ENCODE peak calls at places on chromosomes 16 and 17, in five cellular contexts. One of them, this sample, is unnamed.

GRCh38 chr16:79326549-79326948 is 274.0 kb downstream of the MAF start:
- DNase-seq in prostate gland: no peak
- DNase-seq in colonic mucosa: no peak
- DNase-seq in fibroblast of mammary gland: no peak
- DNase-seq in heart left ventricle: no peak
- DNase-seq in this sample: no peak

GRCh38 chr16:66508261-66508913 is 41.5 kb downstream of the TK2 start:
- DNase-seq in colonic mucosa: no peak
- DNase-seq in fibroblast of mammary gland: peak; percentile 30
- DNase-seq in heart left ventricle: no peak
- DNase-seq in prostate gland: peak; percentile 81
- DNase-seq in this sample: no peak

GRCh38 chr17:30093463-30094147 is 23.0 kb upstream of the NSRP1 start:
- DNase-seq in heart left ventricle: peak; percentile 23
- DNase-seq in prostate gland: peak; percentile 15
- DNase-seq in fibroblast of mammary gland: peak; percentile 60
- DNase-seq in colonic mucosa: peak; percentile 40
- DNase-seq in this sample: peak; percentile 61

GRCh38 chr17:77433385-77434135 is 292.8 kb downstream of the SEC14L1 start:
- DNase-seq in heart left ventricle: peak; percentile 73
- DNase-seq in fibroblast of mammary gland: peak; percentile 71
- DNase-seq in colonic mucosa: no peak
- DNase-seq in prostate gland: no peak
- DNase-seq in this sample: peak; percentile 80

GRCh38 chr17:67637901-67638641 is 79.7 kb upstream of the NOL11 start:
- DNase-seq in colonic mucosa: peak; percentile 53
- DNase-seq in heart left ventricle: no peak
- DNase-seq in fibroblast of mammary gland: no peak
- DNase-seq in prostate gland: peak; percentile 96
- DNase-seq in this sample: no peak

GRCh38 chr16:31301708-31302400 is 42.1 kb downstream of the ITGAM start:
- DNase-seq in heart left ventricle: no peak
- DNase-seq in colonic mucosa: no peak
- DNase-seq in prostate gland: no peak
- DNase-seq in fibroblast of mammary gland: peak; percentile 29
- DNase-seq in this sample: peak; percentile 32

GRCh38 chr16:11796227-11797165 is 562 bp downstream of the ZC3H7A start:
- DNase-seq in colonic mucosa: peak; percentile 73
- DNase-seq in prostate gland: peak; percentile 62
- DNase-seq in fibroblast of mammary gland: peak; percentile 46
- DNase-seq in heart left ventricle: peak; percentile 79
- DNase-seq in this sample: peak; percentile 73

GRCh38 chr17:29620271-29620670 is 2.4 kb downstream of the CORO6 start:
- DNase-seq in heart left ventricle: no peak
- DNase-seq in colonic mucosa: no peak
- DNase-seq in prostate gland: no peak
- DNase-seq in fibroblast of mammary gland: peak; percentile 48
- DNase-seq in this sample: peak; percentile 29

GRCh38 chr16:64977211-64977920 is 144.5 kb downstream of the CDH11 start:
- DNase-seq in fibroblast of mammary gland: peak; percentile 92
- DNase-seq in prostate gland: no peak
- DNase-seq in colonic mucosa: no peak
- DNase-seq in heart left ventricle: no peak
- DNase-seq in this sample: peak; percentile 25

GRCh38 chr17:70313450-70313849 is 144.1 kb downstream of the KCNJ2 start:
- DNase-seq in colonic mucosa: no peak
- DNase-seq in fibroblast of mammary gland: peak; percentile 65
- DNase-seq in prostate gland: no peak
- DNase-seq in heart left ventricle: no peak
- DNase-seq in this sample: peak; percentile 1

GRCh38 chr16:46573008-46573833 is 48.0 kb downstream of the SHCBP1 start:
- DNase-seq in heart left ventricle: no peak
- DNase-seq in fibroblast of mammary gland: peak; percentile 54
- DNase-seq in colonic mucosa: no peak
- DNase-seq in prostate gland: no peak
- DNase-seq in this sample: peak; percentile 64

GRCh38 chr17:56917559-56918296 is 3.9 kb upstream of the TRIM25 start:
- DNase-seq in heart left ventricle: no peak
- DNase-seq in prostate gland: no peak
- DNase-seq in fibroblast of mammary gland: peak; percentile 79
- DNase-seq in colonic mucosa: no peak
- DNase-seq in this sample: peak; percentile 48

DNA sequence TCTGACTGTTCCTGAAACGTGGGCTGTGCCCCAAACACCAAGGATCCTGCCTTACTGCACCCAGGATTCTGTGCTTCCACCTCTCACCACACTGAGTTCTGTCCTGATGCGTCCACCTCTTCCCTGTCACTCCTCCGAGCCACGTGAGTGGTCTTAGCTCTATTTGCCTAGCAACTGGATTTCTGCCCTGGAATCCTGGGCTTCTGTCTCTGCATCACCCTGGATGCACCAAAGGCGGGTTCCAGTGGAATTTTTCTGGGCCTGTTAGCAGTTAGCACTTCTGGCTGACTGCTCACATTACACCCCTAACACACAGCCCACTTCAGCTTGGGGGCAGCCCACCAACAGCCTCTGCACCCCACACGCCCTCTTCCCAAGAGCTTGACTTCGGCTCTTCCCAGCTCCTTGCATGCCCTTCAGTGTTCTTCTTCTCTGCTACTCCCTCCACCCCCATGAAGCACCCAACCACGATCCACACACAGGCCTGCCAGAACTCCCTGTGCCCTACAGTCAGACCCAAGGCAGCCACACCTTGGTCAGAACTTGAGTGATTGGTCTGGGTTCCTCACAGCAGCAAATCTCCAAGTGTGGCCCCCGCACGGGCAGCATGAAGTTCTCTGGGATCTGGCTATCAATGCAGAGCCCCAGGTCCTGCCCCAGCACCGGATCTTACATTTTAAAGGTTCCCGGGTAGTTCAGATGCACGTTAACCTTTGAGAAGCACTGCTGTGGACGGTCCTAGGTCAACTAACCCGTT is 129.8 kb upstream of the RCVRN start:
- DNase-seq in prostate gland: no peak
- DNase-seq in colonic mucosa: no peak
- DNase-seq in heart left ventricle: no peak
- DNase-seq in fibroblast of mammary gland: no peak
- DNase-seq in this sample: no peak
- H3K4me3 ChIP-seq in prostate gland: no peak overlapping the region
- H3K4me3 ChIP-seq in colonic mucosa: no peak overlapping the region
- H3K4me3 ChIP-seq in heart left ventricle: peak overlapping the region; percentile 56
- H3K4me3 ChIP-seq in fibroblast of mammary gland: no peak overlapping the region
- H3K4me3 ChIP-seq in this sample: no peak overlapping the region

GRCh38 chr16:234468-235305 is at the start of gene FAM234A:
- DNase-seq in prostate gland: peak; percentile 94
- DNase-seq in fibroblast of mammary gland: peak; percentile 32
- DNase-seq in heart left ventricle: peak; percentile 96
- DNase-seq in colonic mucosa: peak; percentile 95
- DNase-seq in this sample: peak; percentile 90

GRCh38 chr16:228151-228855 is 946 bp downstream of the LUC7L start:
- DNase-seq in colonic mucosa: no peak
- DNase-seq in prostate gland: no peak
- DNase-seq in fibroblast of mammary gland: no peak
- DNase-seq in heart left ventricle: no peak
- DNase-seq in this sample: peak; percentile 23

GRCh38 chr16:230949-231348 is 1.7 kb upstream of the LUC7L start:
- DNase-seq in fibroblast of mammary gland: no peak
- DNase-seq in prostate gland: no peak
- DNase-seq in heart left ventricle: no peak
- DNase-seq in colonic mucosa: no peak
- DNase-seq in this sample: no peak

GRCh38 chr16:228917-229730 is at the start of gene LUC7L:
- DNase-seq in heart left ventricle: peak; percentile 90
- DNase-seq in prostate gland: peak; percentile 84
- DNase-seq in colonic mucosa: peak; percentile 91
- DNase-seq in fibroblast of mammary gland: peak; percentile 77
- DNase-seq in this sample: peak; percentile 85

GRCh38 chr16:229731-230281 is 557 bp upstream of the LUC7L start:
- DNase-seq in prostate gland: no peak
- DNase-seq in fibroblast of mammary gland: no peak
- DNase-seq in colonic mucosa: no peak
- DNase-seq in heart left ventricle: no peak
- DNase-seq in this sample: no peak
- H3K4me3 ChIP-seq in prostate gland: peak overlapping the region; percentile 74
- H3K4me3 ChIP-seq in fibroblast of mammary gland: peak overlapping the region; percentile 77
- H3K4me3 ChIP-seq in colonic mucosa: peak overlapping the region; percentile 75
- H3K4me3 ChIP-seq in heart left ventricle: peak overlapping the region; percentile 83
- H3K4me3 ChIP-seq in this sample: peak overlapping the region; percentile 95

DNA sequence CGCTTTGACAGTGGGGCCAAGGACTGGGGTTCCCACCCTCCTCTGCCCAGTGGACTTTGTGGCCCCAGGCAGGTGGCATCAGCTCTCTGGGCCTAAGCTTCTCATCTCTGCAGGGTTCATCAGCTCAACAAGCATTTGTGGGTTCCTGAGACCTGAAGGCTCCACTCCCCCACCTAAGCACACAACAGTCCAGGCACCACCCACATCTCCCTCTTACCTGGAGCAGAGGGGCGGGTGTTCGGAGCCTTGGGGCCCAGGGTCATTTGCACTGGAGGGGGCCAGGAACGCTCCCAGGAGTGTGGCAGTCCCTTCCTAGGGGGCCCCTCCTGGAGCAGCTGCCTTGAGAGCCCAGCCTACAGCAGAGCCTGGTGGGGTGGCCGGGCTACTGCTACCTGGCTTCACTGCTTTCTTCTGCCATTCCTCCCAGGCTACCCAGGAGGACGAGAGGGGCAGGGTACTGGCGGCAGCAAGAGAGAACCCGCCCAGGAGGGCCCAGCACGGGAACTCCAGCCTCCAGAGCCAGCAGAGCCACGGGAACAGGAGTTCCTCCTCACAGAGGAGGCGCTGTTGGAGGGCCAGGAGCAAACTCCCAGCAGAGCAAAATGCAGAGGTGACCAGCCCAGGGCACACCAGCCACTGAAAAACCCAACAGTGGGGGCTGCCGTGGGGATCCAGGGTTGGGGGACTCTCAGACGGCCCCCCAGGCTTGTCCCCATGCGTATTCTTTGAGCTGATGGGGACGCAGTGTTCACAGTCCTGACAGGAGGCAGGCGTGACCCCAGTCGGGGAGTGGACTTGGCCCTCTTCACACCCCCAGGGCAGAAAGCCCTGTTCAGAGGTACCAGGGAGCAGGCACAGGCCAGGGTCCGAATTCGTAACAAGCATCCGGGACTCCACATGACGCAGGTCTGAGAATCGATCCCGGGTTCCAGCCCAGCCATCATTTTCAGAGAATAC is 35.1 kb upstream of the SLC38A10 start:
- DNase-seq in fibroblast of mammary gland: no peak
- DNase-seq in heart left ventricle: no peak
- DNase-seq in prostate gland: no peak
- DNase-seq in colonic mucosa: peak; percentile 70
- DNase-seq in this sample: no peak
- H3K4me3 ChIP-seq in fibroblast of mammary gland: no peak overlapping the region
- H3K4me3 ChIP-seq in heart left ventricle: peak overlapping the region; percentile 13
- H3K4me3 ChIP-seq in prostate gland: no peak overlapping the region
- H3K4me3 ChIP-seq in colonic mucosa: no peak overlapping the region
- H3K4me3 ChIP-seq in this sample: no peak overlapping the region

GRCh38 chr17:39757176-39757662 is 19.5 kb downstream of the GRB7 start:
- DNase-seq in colonic mucosa: no peak
- DNase-seq in heart left ventricle: no peak
- DNase-seq in fibroblast of mammary gland: no peak
- DNase-seq in prostate gland: no peak
- DNase-seq in this sample: no peak

GRCh38 chr17:39756376-39757079 is 18.8 kb downstream of the GRB7 start:
- DNase-seq in heart left ventricle: no peak
- DNase-seq in fibroblast of mammary gland: no peak
- DNase-seq in prostate gland: no peak
- DNase-seq in colonic mucosa: no peak
- DNase-seq in this sample: no peak

GRCh38 chr17:39754161-39754957 is 16.6 kb downstream of the GRB7 start:
- DNase-seq in fibroblast of mammary gland: peak; percentile 73
- DNase-seq in colonic mucosa: peak; percentile 94
- DNase-seq in prostate gland: peak; percentile 81
- DNase-seq in heart left ventricle: peak; percentile 92
- DNase-seq in this sample: peak; percentile 93

GRCh38 chr17:39754958-39755549 is 17.3 kb downstream of the GRB7 start:
- DNase-seq in prostate gland: no peak
- DNase-seq in heart left ventricle: no peak
- DNase-seq in colonic mucosa: peak; percentile 43
- DNase-seq in fibroblast of mammary gland: no peak
- DNase-seq in this sample: no peak

DNA sequence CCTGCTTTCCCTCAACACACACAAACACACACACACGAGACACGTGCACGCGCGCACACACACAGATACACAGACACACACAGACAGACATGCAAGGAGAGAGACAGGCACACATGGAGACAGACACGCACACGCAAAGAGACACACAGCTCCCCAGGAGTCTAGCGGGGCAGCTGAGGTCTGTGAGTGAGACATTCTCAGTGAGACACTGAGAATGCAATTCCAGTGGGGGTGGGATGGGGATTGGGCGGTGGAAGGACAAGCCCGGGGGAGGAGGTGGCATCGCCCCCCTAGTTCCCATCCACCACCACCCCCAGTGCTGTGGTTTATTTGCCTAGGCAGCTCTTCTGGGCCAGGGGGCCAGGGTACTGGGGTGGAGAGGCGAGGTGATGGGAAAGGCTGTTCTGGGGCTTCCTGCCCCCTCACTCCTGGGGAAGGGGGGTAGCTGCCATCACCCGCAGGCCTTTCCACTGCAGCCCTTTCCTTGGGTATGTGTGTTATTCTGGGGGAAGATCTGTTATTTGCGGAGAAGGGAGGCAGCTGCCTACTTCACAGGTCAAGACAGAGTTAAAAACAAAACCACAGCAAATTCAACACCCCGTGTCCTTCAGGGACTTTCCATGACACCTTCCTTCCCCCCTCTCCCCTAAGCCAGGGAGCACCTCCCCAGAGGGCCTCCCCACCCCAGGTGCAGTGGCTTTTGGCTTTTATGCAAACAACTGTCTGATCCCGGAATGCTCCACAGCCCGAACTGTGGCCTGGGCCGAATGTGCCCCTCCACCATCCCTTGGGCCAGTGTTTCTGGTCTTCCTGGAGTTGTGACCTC is 18.0 kb downstream of the GRB7 start:
- DNase-seq in heart left ventricle: no peak
- DNase-seq in colonic mucosa: no peak
- DNase-seq in fibroblast of mammary gland: peak; percentile 2
- DNase-seq in prostate gland: no peak
- DNase-seq in this sample: no peak
- H3K4me3 ChIP-seq in heart left ventricle: no peak overlapping the region
- H3K4me3 ChIP-seq in colonic mucosa: peak overlapping the region; percentile 51
- H3K4me3 ChIP-seq in fibroblast of mammary gland: no peak overlapping the region
- H3K4me3 ChIP-seq in prostate gland: no peak overlapping the region
- H3K4me3 ChIP-seq in this sample: no peak overlapping the region

This sample was measured in fibroblast of villous mesenchyme.